ENCODE peak calls at places on chromosomes 1 and 21, in seven cellular contexts. G is GDM1, A is mucosa of gallbladder, C is progenitor cell of endocrine pancreas, H is epithelial cell of esophagus, I is tibial artery, M is non-pigmented ciliary epithelial cell. O is an unnamed sample.

GRCh38 chr1:1116701-1117468 is 996 bp upstream of the C1orf159 start:
- DNase-seq in G (no peak), H (peak), C (no peak), A (no peak), I (peak), M (no peak), O (peak)

GRCh38 chr1:228082975-228083870 is 715 bp downstream of the ARF1 start:
- DNase-seq in M (no peak), G (no peak), A (peak), H (peak), C (peak), I (peak), O (no peak)

GRCh38 chr1:53142226-53142853 is at the start of gene SLC1A7:
- DNase-seq in A (no peak), I (no peak), C (no peak), G (no peak), H (no peak), M (no peak), O (peak)

GRCh38 chr21:36909901-36910561 is 56.4 kb downstream of the HLCS start:
- DNase-seq in H (peak), G (no peak), C (no peak), M (peak), A (no peak), I (no peak), O (no peak)

GRCh38 chr1:1144122-1144842 is 28.4 kb upstream of the C1orf159 start:
- DNase-seq in C (no peak), I (no peak), G (no peak), A (no peak), H (peak), M (no peak), O (no peak)

GRCh38 chr1:53275566-53275965 is 37.2 kb upstream of the MAGOH start:
- DNase-seq in I (no peak), C (no peak), H (no peak), M (no peak), G (no peak), A (no peak), O (no peak)

GRCh38 chr1:151839457-151840409 is at the start of gene C2CD4D:
- DNase-seq in A (peak), I (peak), M (no peak), G (no peak), C (peak), H (peak), O (peak)

GRCh38 chr1:191913234-191913948 is 244.9 kb upstream of the RGS18 start:
- DNase-seq in G (no peak), I (no peak), C (no peak), H (no peak), A (no peak), M (no peak), O (no peak)

GRCh38 chr1:32142446-32143301 is 34.8 kb downstream of the KPNA6 start:
- DNase-seq in G (no peak), A (peak), I (peak), H (peak), M (peak), C (no peak), O (peak)

GRCh38 chr1:74650561-74650960 is 23.0 kb downstream of the ERICH3 start:
- DNase-seq in H (peak), M (no peak), I (no peak), G (no peak), C (no peak), A (no peak), O (no peak)

GRCh38 chr1:1891349-1892078 is 627 bp upstream of the GNB1 start:
- DNase-seq in G (peak), M (no peak), A (peak), H (peak), C (peak), I (peak), O (peak)

GRCh38 chr1:235074335-235075120 is 54.1 kb downstream of the TOMM20 start:
- DNase-seq in H (peak), I (no peak), G (no peak), C (no peak), M (no peak), A (peak), O (no peak)

GRCh38 chr21:38988211-38989096 is 182.7 kb downstream of the ETS2 start:
- DNase-seq in G (no peak), A (no peak), C (no peak), M (no peak), H (no peak), I (no peak), O (no peak)

GRCh38 chr21:34707876-34708325 is 39.1 kb downstream of the CLIC6 start:
- DNase-seq in A (no peak), G (no peak), M (no peak), I (no peak), H (no peak), C (no peak), O (no peak)

GRCh38 chr21:41641821-41642368 is 125.0 kb downstream of the RIPK4 start:
- DNase-seq in C (no peak), I (peak), A (peak), H (peak), M (peak), G (no peak), O (no peak)

GRCh38 chr1:234515411-234515810 is 36.4 kb upstream of the TARBP1 start:
- DNase-seq in M (no peak), A (no peak), G (no peak), I (no peak), H (peak), C (no peak), O (no peak)

GRCh38 chr1:55505326-55505725 is 290.2 kb upstream of the USP24 start:
- DNase-seq in G (no peak), A (no peak), C (no peak), I (no peak), H (no peak), M (no peak), O (no peak)

GRCh38 chr1:19368050-19368449 is 55.9 kb downstream of the SLC66A1 start:
- DNase-seq in G (no peak), M (no peak), C (no peak), I (no peak), A (no peak), H (no peak), O (no peak)

GRCh38 chr1:183218981-183219621 is 33.0 kb downstream of the LAMC2 start:
- DNase-seq in H (peak), C (no peak), I (peak), G (peak), A (no peak), M (no peak), O (no peak)

GRCh38 chr1:103900005-103900404 is 150.3 kb downstream of the AMY1C start:
- DNase-seq in H (no peak), C (no peak), G (no peak), A (no peak), I (no peak), M (no peak), O (no peak)

GRCh38 chr1:109050228-109050995 is 8.5 kb upstream of the WDR47 start:
- DNase-seq in A (no peak), I (no peak), G (no peak), H (peak), M (no peak), C (no peak), O (no peak)

GRCh38 chr21:41766883-41767605 is at the start of gene RIPK4:
- DNase-seq in I (no peak), G (no peak), H (peak), A (peak), M (no peak), C (peak), O (peak)

GRCh38 chr1:29425656-29426055 is 189.3 kb downstream of the PTPRU start:
- DNase-seq in C (no peak), M (no peak), I (no peak), G (no peak), H (no peak), A (no peak), O (peak)

GRCh38 chr21:29676395-29676794 is 263.4 kb downstream of the GRIK1 start:
- DNase-seq in G (no peak), I (no peak), M (no peak), C (no peak), A (no peak), H (no peak), O (no peak)

GRCh38 chr1:174160109-174160473 is 771 bp downstream of the RABGAP1L start:
- DNase-seq in C (peak), I (peak), G (peak), A (peak), H (peak), M (no peak), O (no peak)

GRCh38 chr1:63774617-63775417 is 1.0 kb downstream of the ROR1 start:
- DNase-seq in M (no peak), G (no peak), A (no peak), C (no peak), I (peak), H (peak), O (peak)

GRCh38 chr1:64497484-64497883 is 27.6 kb downstream of the CACHD1 start:
- DNase-seq in C (no peak), A (no peak), H (no peak), I (no peak), M (no peak), G (no peak), O (no peak)

GRCh38 chr1:4960782-4961475 is 306.5 kb downstream of the AJAP1 start:
- DNase-seq in C (no peak), H (no peak), A (no peak), M (no peak), I (no peak), G (no peak), O (no peak)

GRCh38 chr1:159823401-159823800 is 3.3 kb upstream of the SLAMF8 start:
- DNase-seq in G (no peak), I (no peak), H (no peak), M (no peak), C (no peak), A (no peak), O (no peak)

O was measured in ecto neural progenitor cell.